ENCODE peak calls at places on chromosomes 11 and 22, in five cellular contexts. S, J, B, K and H are unnamed samples.
A peak's percentile ranks its signal among the peaks of the same experiment; 100 is the strongest.

GRCh38 chr11:134384406-134384805 is 27.6 kb downstream of the B3GAT1 start:
- DNase-seq in J (no peak), S (no peak), K (no peak), B (no peak), H (no peak)

GRCh38 chr11:5846689-5847088 is 5.0 kb upstream of the OR52E6 start:
- DNase-seq in K (no peak), B (no peak), S (no peak), J (no peak), H (no peak)

GRCh38 chr11:132448334-132448995 is 1078.0 kb downstream of the NTM start:
- DNase-seq in J (peak; percentile 3), K (no peak), S (no peak), B (no peak), H (peak; percentile 86)

GRCh38 chr11:126742582-126742981 is 258.0 kb downstream of the KIRREL3 start:
- DNase-seq in J (no peak), S (no peak), B (no peak), K (no peak), H (no peak)

GRCh38 chr11:60925685-60926267 is 1.5 kb downstream of the TMEM132A start:
- DNase-seq in B (no peak), J (no peak), K (no peak), S (no peak), H (no peak)

GRCh38 chr11:1205121-1205986 is 17.5 kb upstream of the MUC5B start:
- DNase-seq in K (peak; percentile 34), B (no peak), J (no peak), S (no peak), H (no peak)

GRCh38 chr11:117819096-117820040 is 5.2 kb downstream of the FXYD2 start:
- DNase-seq in S (peak; percentile 66), J (peak; percentile 84), K (no peak), B (peak; percentile 83), H (peak; percentile 23)

GRCh38 chr11:33857924-33858323 is 34.0 kb downstream of the LMO2 start:
- DNase-seq in J (peak; percentile 69), B (peak; percentile 89), K (peak; percentile 78), S (peak; percentile 81), H (peak; percentile 53)

GRCh38 chr22:35523167-35523928 is 17.3 kb upstream of the RASD2 start:
- DNase-seq in J (no peak), K (no peak), B (no peak), S (no peak), H (no peak)

GRCh38 chr11:2693271-2693833 is 6.4 kb downstream of the KCNQ1OT1 start:
- DNase-seq in J (no peak), K (peak; percentile 45), S (no peak), B (peak; percentile 85), H (no peak)

GRCh38 chr11:76209671-76209955 is 3.3 kb upstream of the WNT11 start:
- DNase-seq in K (no peak), B (no peak), J (no peak), S (no peak), H (no peak)

GRCh38 chr22:42151924-42152635 is 21.5 kb upstream of the CYP2D6 start:
- DNase-seq in K (no peak), J (no peak), B (no peak), S (no peak), H (no peak)

GRCh38 chr22:17832665-17833064 is 58.4 kb upstream of the BID start:
- DNase-seq in J (no peak), B (no peak), K (no peak), S (no peak), H (no peak)

GRCh38 chr11:130772266-130773227 is 143.7 kb downstream of the SNX19 start:
- DNase-seq in B (no peak), S (no peak), J (peak; percentile 99), K (no peak), H (peak; percentile 97)

GRCh38 chr11:60988658-60989057 is 17.2 kb downstream of the CD6 start:
- DNase-seq in K (no peak), B (no peak), J (no peak), S (no peak), H (no peak)

GRCh38 chr11:70566768-70567530 is 168.6 kb downstream of the CTTN start:
- DNase-seq in K (no peak), S (no peak), B (no peak), J (no peak), H (no peak)

GRCh38 chr11:2177081-2177480 is 5.5 kb upstream of the TH start:
- DNase-seq in S (no peak), B (no peak), J (no peak), K (no peak), H (no peak)

GRCh38 chr11:1746956-1747752 is 3.2 kb downstream of the IFITM10 start:
- DNase-seq in B (no peak), K (no peak), J (no peak), S (no peak), H (no peak)

GRCh38 chr11:121448431-121448941 is 3.6 kb upstream of the SORL1 start:
- DNase-seq in J (no peak), K (no peak), S (no peak), B (no peak), H (no peak)

GRCh38 chr11:120773501-120774031 is 250.3 kb upstream of the TBCEL start:
- DNase-seq in K (no peak), B (no peak), S (no peak), J (no peak), H (peak; percentile 17)

GRCh38 chr22:29139965-29140782 is 65.5 kb upstream of the EMID1 start:
- DNase-seq in B (no peak), J (peak; percentile 74), S (no peak), K (no peak), H (peak; percentile 88)

GRCh38 chr22:22195265-22196017 is 49.1 kb upstream of the VPREB1 start:
- DNase-seq in S (peak; percentile 31), J (peak; percentile 49), B (peak; percentile 90), K (no peak), H (peak; percentile 31)

GRCh38 chr11:126919147-126919823 is 81.3 kb downstream of the KIRREL3 start:
- DNase-seq in K (no peak), J (no peak), S (no peak), B (no peak), H (no peak)

GRCh38 chr11:104727768-104728167 is 170.5 kb downstream of the CASP12 start:
- DNase-seq in B (no peak), J (no peak), S (no peak), K (no peak), H (no peak)

GRCh38 chr11:116457336-116458007 is 315.3 kb downstream of the BUD13 start:
- DNase-seq in J (no peak), S (no peak), K (no peak), B (peak; percentile 76), H (no peak)

GRCh38 chr22:18145676-18146388 is 4.1 kb upstream of the USP18 start:
- DNase-seq in J (no peak), S (no peak), B (no peak), K (no peak), H (no peak)

GRCh38 chr11:8671242-8671641 is 11.2 kb downstream of the TRIM66 start:
- DNase-seq in J (peak; percentile 95), K (no peak), B (peak; percentile 97), S (peak; percentile 17), H (peak; percentile 98)

DNA sequence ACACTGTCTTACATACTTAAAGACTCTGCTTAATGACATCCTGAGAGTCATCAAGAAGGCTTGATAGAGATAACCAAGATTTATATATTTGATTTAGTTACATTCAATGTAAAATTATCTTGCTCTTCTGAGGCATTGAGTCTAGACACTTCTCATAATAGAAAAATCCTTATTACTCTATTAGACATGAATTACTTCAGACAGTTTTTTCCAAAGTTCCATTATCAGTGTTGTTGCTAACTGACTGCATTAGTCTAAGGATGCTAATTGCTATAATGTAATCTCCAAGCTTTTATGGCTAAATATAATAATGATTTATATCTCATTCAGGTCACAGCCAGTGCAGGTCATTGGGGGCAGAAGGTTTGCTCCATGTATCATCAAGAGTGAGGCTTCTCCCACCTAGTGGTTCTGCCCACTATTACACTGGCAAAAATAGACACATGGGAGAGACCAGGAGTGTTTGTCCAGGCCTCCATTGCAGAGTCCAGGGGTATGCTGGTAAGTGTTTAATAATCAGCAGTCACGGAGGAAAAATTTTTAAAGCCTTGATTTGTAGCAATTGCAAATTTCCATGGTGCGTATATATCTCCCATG is 377.2 kb upstream of the DDI1 start:
- DNase-seq in S (no peak), K (no peak), B (peak; percentile 35), J (no peak), H (peak; percentile 25)
- TF ChIP-seq CTCF in S (peak; percentile 32), K (no peak), B (peak; percentile 49), J (no peak), H (peak; percentile 59)

GRCh38 chr22:38204784-38205183 is 3.0 kb downstream of the MAFF start:
- DNase-seq in S (no peak), K (no peak), J (no peak), B (no peak), H (no peak)

GRCh38 chr22:38205261-38206128 is 3.7 kb downstream of the MAFF start:
- DNase-seq in K (no peak), S (peak; percentile 78), J (peak; percentile 90), B (no peak), H (peak; percentile 88)

GRCh38 chr22:38202437-38203089 is 769 bp downstream of the MAFF start:
- DNase-seq in K (peak; percentile 67), J (peak; percentile 94), S (peak; percentile 89), B (peak; percentile 81), H (peak; percentile 90)

GRCh38 chr22:38203090-38203810 is 1.5 kb downstream of the MAFF start:
- DNase-seq in S (no peak), B (peak; percentile 56), K (no peak), J (peak; percentile 44), H (no peak)

GRCh38 chr22:38203855-38204497 is 2.2 kb downstream of the MAFF start:
- DNase-seq in B (no peak), J (peak; percentile 39), K (no peak), S (no peak), H (no peak)
- H3K4me3 ChIP-seq in B (no peak overlapping the region), J (peak overlapping the region; percentile 80), K (no peak overlapping the region), S (peak overlapping the region; percentile 91), H (peak overlapping the region; percentile 84)

DNA sequence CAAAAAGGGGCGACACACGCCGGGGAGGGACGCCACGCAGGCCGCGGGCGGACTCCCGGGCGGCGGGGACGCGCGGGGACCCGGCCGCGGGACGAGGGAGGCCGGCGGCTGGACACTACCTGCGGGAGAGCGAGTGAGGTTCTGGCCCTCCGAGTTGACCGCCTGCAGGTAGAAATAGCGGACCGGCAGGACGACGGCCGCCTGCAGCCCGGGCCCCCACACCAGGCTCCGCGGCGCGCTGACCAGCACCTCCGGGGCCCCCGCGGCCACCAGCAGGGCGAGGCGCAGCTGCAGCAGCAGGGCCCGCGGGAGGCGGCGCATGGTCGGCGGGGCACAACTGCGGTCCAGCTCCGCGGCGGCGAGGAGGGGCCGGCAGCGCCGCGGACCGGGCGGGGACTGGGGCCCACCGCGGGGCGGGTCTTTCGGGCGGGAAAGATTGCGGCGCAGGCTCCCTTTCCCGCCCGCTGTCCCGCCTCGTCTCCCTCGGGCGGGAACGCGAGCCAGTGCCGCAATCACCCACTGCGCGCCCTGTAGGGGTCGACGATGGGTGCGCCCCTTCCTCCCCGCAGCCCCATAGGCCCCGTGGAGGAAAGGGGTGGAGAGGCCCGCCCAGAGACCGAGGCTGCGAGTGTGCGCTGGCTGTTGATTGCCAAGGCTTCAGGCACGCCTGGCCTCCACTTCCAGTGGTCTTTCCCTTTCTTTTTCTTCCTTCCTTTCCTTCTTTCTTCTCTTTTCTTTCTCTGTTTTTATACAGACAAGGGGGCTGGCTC is at the start of gene POGLUT3:
- DNase-seq in K (peak; percentile 73), S (peak; percentile 73), B (peak; percentile 88), J (peak; percentile 58), H (peak; percentile 41)
- TF ChIP-seq CTCF in K (no peak), S (no peak), B (no peak), J (no peak), H (no peak)

DNA sequence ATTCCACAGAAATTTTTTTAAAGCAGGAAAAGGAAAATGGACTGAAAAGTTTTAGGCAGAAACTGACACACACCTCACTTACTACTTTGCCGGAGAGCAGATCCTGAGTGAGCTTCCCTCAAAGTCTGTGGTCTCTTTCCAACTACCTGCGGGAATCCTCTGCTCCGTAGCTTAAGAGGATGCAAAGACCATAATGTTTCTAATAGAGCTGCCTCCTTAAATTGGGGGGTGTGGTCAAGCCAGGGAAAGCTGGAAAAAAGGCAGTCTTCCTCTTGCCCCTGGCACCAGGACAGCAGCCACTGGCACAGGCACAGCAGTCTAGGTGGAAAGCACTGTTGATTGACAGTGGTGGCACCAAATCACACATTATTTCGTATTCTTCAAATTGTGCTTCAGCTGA is at the start of gene ETS1:
- DNase-seq in S (no peak), K (no peak), B (peak; percentile 49), J (peak; percentile 27), H (no peak)
- H3K4me3 ChIP-seq in S (peak within 1 kb of the TSS; percentile 49), K (peak within 1 kb of the TSS; percentile 11), B (peak within 1 kb of the TSS; percentile 10), J (peak within 1 kb of the TSS; percentile 62), H (no peak within 1 kb of the TSS)